ENCODE peak calls at places on chromosomes 11 and 22, in seven cellular contexts. H is CD4-positive, alpha-beta T cell; Q is T follicular helper cell; I is aorta; N is CD4-positive, CD25-positive, alpha-beta regulatory T cell; A is stimulated activated CD8-positive, alpha-beta memory T cell treated with anti-CD3 and anti-CD28 coated beads, Interleukin-4, amount 100 ng/mL, for 1 hour; G is GM23248. B is an unnamed sample.

GRCh38 chr11:79088967-79089366 is 351.9 kb downstream of the TENM4 start:
- DNase-seq in H (no peak), Q (no peak), I (no peak), N (no peak), A (no peak), G (no peak), B (no peak)

GRCh38 chr11:26676641-26677040 is 45.2 kb downstream of the SLC5A12 start:
- DNase-seq in H (no peak), Q (no peak), I (no peak), N (no peak), A (no peak), G (no peak), B (no peak)

GRCh38 chr11:58596621-58597020 is 17.8 kb downstream of the ZFP91 start:
- DNase-seq in H (no peak), Q (no peak), I (no peak), N (no peak), A (no peak), G (peak), B (no peak)

GRCh38 chr11:95895815-95896214 is 28.1 kb downstream of the MTMR2 start:
- DNase-seq in H (no peak), Q (no peak), I (no peak), N (no peak), A (no peak), G (no peak), B (no peak)

GRCh38 chr22:36629320-36629719 is 74.2 kb downstream of the CACNG2 start:
- DNase-seq in H (no peak), Q (no peak), I (no peak), N (no peak), A (no peak), G (no peak), B (no peak)

GRCh38 chr11:122695076-122695620 is 39.6 kb downstream of the UBASH3B start:
- DNase-seq in H (no peak), Q (no peak), I (no peak), N (no peak), A (no peak), G (no peak), B (no peak)

GRCh38 chr22:36585841-36586240 is 56.9 kb upstream of the EIF3D start:
- DNase-seq in H (no peak), Q (no peak), I (no peak), N (no peak), A (no peak), G (peak), B (no peak)

GRCh38 chr11:70470127-70470526 is 71.8 kb downstream of the CTTN start:
- DNase-seq in H (no peak), Q (no peak), I (peak), N (no peak), A (no peak), G (no peak), B (no peak)

GRCh38 chr11:110092577-110093406 is at the start of gene ZC3H12C:
- DNase-seq in H (no peak), Q (no peak), I (peak), N (peak), A (no peak), G (peak), B (peak)

GRCh38 chr11:113296447-113297205 is 17.8 kb upstream of the TTC12 start:
- DNase-seq in H (no peak), Q (no peak), I (no peak), N (no peak), A (no peak), G (no peak), B (no peak)

GRCh38 chr11:112627588-112628045 is 333.6 kb upstream of the NCAM1 start:
- DNase-seq in H (no peak), Q (no peak), I (no peak), N (no peak), A (no peak), G (no peak), B (no peak)

GRCh38 chr11:77113382-77114088 is 10.9 kb downstream of the OMP start:
- DNase-seq in H (no peak), Q (no peak), I (no peak), N (no peak), A (no peak), G (peak), B (no peak)

GRCh38 chr22:22687638-22688500 is 43.5 kb downstream of the GGTLC2 start:
- DNase-seq in H (no peak), Q (no peak), I (no peak), N (no peak), A (no peak), G (peak), B (no peak)

GRCh38 chr11:4060182-4060923 is 34.2 kb upstream of the RRM1 start:
- DNase-seq in H (no peak), Q (no peak), I (no peak), N (no peak), A (no peak), G (no peak), B (no peak)

GRCh38 chr11:18479063-18479462 is 23.4 kb downstream of the LDHAL6A start:
- DNase-seq in H (no peak), Q (no peak), I (no peak), N (no peak), A (no peak), G (no peak), B (no peak)

GRCh38 chr22:45852826-45853225 is 124.1 kb downstream of the WNT7B start:
- DNase-seq in H (no peak), Q (no peak), I (no peak), N (no peak), A (no peak), G (no peak), B (no peak)

GRCh38 chr11:95821640-95822039 is 31.3 kb downstream of the CEP57 start:
- DNase-seq in H (no peak), Q (no peak), I (no peak), N (no peak), A (no peak), G (peak), B (no peak)

GRCh38 chr11:112513936-112514716 is 253.5 kb upstream of the PLET1 start:
- DNase-seq in H (no peak), Q (no peak), I (no peak), N (no peak), A (no peak), G (no peak), B (no peak)

GRCh38 chr11:132058211-132058772 is 687.9 kb downstream of the NTM start:
- DNase-seq in H (no peak), Q (no peak), I (peak), N (no peak), A (no peak), G (peak), B (no peak)

GRCh38 chr22:41478891-41479521 is 10.1 kb downstream of the ACO2 start:
- DNase-seq in H (no peak), Q (no peak), I (no peak), N (no peak), A (no peak), G (peak), B (no peak)

GRCh38 chr22:38398609-38399401 is 56.2 kb downstream of the KCNJ4 start:
- DNase-seq in H (peak), Q (peak), I (peak), N (peak), A (peak), G (peak), B (peak)